ENCODE peak calls at places on chromosomes 12 and 14, in six cellular contexts. One of them, this sample, is unnamed.

GRCh38 chr12:40063424-40063823 is 42.5 kb downstream of the SLC2A13 start:
- DNase-seq in AG04450: no peak
- DNase-seq in activated gamma-delta T cell: no peak
- DNase-seq in activated CD4-positive, alpha-beta T cell treated with anti-CD3 and anti-CD28 coated beads for 48 hours: no peak
- DNase-seq in effector CD8-positive, alpha-beta T cell: no peak
- DNase-seq in lower lobe of right lung: no peak
- DNase-seq in this sample: no peak

GRCh38 chr14:76836029-76836630 is 9.9 kb downstream of the LRRC74A start:
- DNase-seq in AG04450: no peak
- DNase-seq in activated gamma-delta T cell: no peak
- DNase-seq in activated CD4-positive, alpha-beta T cell treated with anti-CD3 and anti-CD28 coated beads for 48 hours: no peak
- DNase-seq in effector CD8-positive, alpha-beta T cell: no peak
- DNase-seq in lower lobe of right lung: peak
- DNase-seq in this sample: no peak

GRCh38 chr12:119932921-119933320 is 55.8 kb upstream of the CIT start:
- DNase-seq in AG04450: no peak
- DNase-seq in activated gamma-delta T cell: no peak
- DNase-seq in activated CD4-positive, alpha-beta T cell treated with anti-CD3 and anti-CD28 coated beads for 48 hours: no peak
- DNase-seq in effector CD8-positive, alpha-beta T cell: no peak
- DNase-seq in lower lobe of right lung: no peak
- DNase-seq in this sample: no peak

GRCh38 chr14:36690301-36691020 is 28.8 kb downstream of the PAX9 start:
- DNase-seq in AG04450: no peak
- DNase-seq in activated gamma-delta T cell: no peak
- DNase-seq in activated CD4-positive, alpha-beta T cell treated with anti-CD3 and anti-CD28 coated beads for 48 hours: no peak
- DNase-seq in effector CD8-positive, alpha-beta T cell: no peak
- DNase-seq in lower lobe of right lung: no peak
- DNase-seq in this sample: no peak

GRCh38 chr12:50732591-50732990 is 31.3 kb upstream of the ATF1 start:
- DNase-seq in AG04450: peak
- DNase-seq in activated gamma-delta T cell: no peak
- DNase-seq in activated CD4-positive, alpha-beta T cell treated with anti-CD3 and anti-CD28 coated beads for 48 hours: no peak
- DNase-seq in effector CD8-positive, alpha-beta T cell: no peak
- DNase-seq in lower lobe of right lung: no peak
- DNase-seq in this sample: no peak

GRCh38 chr12:66405395-66405794 is 103.1 kb downstream of the HELB start:
- DNase-seq in AG04450: no peak
- DNase-seq in activated gamma-delta T cell: no peak
- DNase-seq in activated CD4-positive, alpha-beta T cell treated with anti-CD3 and anti-CD28 coated beads for 48 hours: no peak
- DNase-seq in effector CD8-positive, alpha-beta T cell: no peak
- DNase-seq in lower lobe of right lung: no peak
- DNase-seq in this sample: no peak

GRCh38 chr14:70808023-70808401 is 1.3 kb downstream of the MAP3K9 start:
- DNase-seq in AG04450: no peak
- DNase-seq in activated gamma-delta T cell: no peak
- DNase-seq in activated CD4-positive, alpha-beta T cell treated with anti-CD3 and anti-CD28 coated beads for 48 hours: peak
- DNase-seq in effector CD8-positive, alpha-beta T cell: peak
- DNase-seq in lower lobe of right lung: peak
- DNase-seq in this sample: no peak

GRCh38 chr12:115866909-115867525 is 410.5 kb downstream of the MED13L start:
- DNase-seq in AG04450: no peak
- DNase-seq in activated gamma-delta T cell: no peak
- DNase-seq in activated CD4-positive, alpha-beta T cell treated with anti-CD3 and anti-CD28 coated beads for 48 hours: no peak
- DNase-seq in effector CD8-positive, alpha-beta T cell: no peak
- DNase-seq in lower lobe of right lung: no peak
- DNase-seq in this sample: no peak

GRCh38 chr14:69580009-69580577 is 5.4 kb upstream of the CCDC177 start:
- DNase-seq in AG04450: peak
- DNase-seq in activated gamma-delta T cell: no peak
- DNase-seq in activated CD4-positive, alpha-beta T cell treated with anti-CD3 and anti-CD28 coated beads for 48 hours: peak
- DNase-seq in effector CD8-positive, alpha-beta T cell: no peak
- DNase-seq in lower lobe of right lung: no peak
- DNase-seq in this sample: no peak

GRCh38 chr14:45258073-45258472 is 5.1 kb upstream of the MIS18BP1 start:
- DNase-seq in AG04450: no peak
- DNase-seq in activated gamma-delta T cell: no peak
- DNase-seq in activated CD4-positive, alpha-beta T cell treated with anti-CD3 and anti-CD28 coated beads for 48 hours: no peak
- DNase-seq in effector CD8-positive, alpha-beta T cell: no peak
- DNase-seq in lower lobe of right lung: no peak
- DNase-seq in this sample: no peak

GRCh38 chr14:31479026-31479425 is 8.8 kb downstream of the GPR33 start:
- DNase-seq in AG04450: no peak
- DNase-seq in activated gamma-delta T cell: no peak
- DNase-seq in activated CD4-positive, alpha-beta T cell treated with anti-CD3 and anti-CD28 coated beads for 48 hours: no peak
- DNase-seq in effector CD8-positive, alpha-beta T cell: no peak
- DNase-seq in lower lobe of right lung: no peak
- DNase-seq in this sample: no peak

GRCh38 chr12:78062781-78063180 is 232.1 kb downstream of the NAV3 start:
- DNase-seq in AG04450: peak
- DNase-seq in activated gamma-delta T cell: no peak
- DNase-seq in activated CD4-positive, alpha-beta T cell treated with anti-CD3 and anti-CD28 coated beads for 48 hours: no peak
- DNase-seq in effector CD8-positive, alpha-beta T cell: no peak
- DNase-seq in lower lobe of right lung: no peak
- DNase-seq in this sample: no peak

GRCh38 chr14:50262865-50263264 is 31.5 kb upstream of the SOS2 start:
- DNase-seq in AG04450: no peak
- DNase-seq in activated gamma-delta T cell: no peak
- DNase-seq in activated CD4-positive, alpha-beta T cell treated with anti-CD3 and anti-CD28 coated beads for 48 hours: no peak
- DNase-seq in effector CD8-positive, alpha-beta T cell: no peak
- DNase-seq in lower lobe of right lung: no peak
- DNase-seq in this sample: no peak

GRCh38 chr12:51549637-51550036 is 41.4 kb upstream of the SCN8A start:
- DNase-seq in AG04450: no peak
- DNase-seq in activated gamma-delta T cell: no peak
- DNase-seq in activated CD4-positive, alpha-beta T cell treated with anti-CD3 and anti-CD28 coated beads for 48 hours: no peak
- DNase-seq in effector CD8-positive, alpha-beta T cell: no peak
- DNase-seq in lower lobe of right lung: no peak
- DNase-seq in this sample: no peak

This sample was measured in kidney.